ENCODE peak calls at places on chromosome 15, in six cellular contexts. One of them, this sample, is unnamed.

GRCh38 chr15:99143655-99144610 is 39.1 kb downstream of the SYNM start:
- DNase-seq in H1: no peak
- DNase-seq in neuronal stem cell: no peak
- DNase-seq in H9: peak; percentile 18
- DNase-seq in trophoblast cell: peak; percentile 28
- DNase-seq in mesenchymal stem cell: peak; percentile 81
- DNase-seq in this sample: peak; percentile 31

GRCh38 chr15:32028921-32029320 is 1.4 kb upstream of the CHRNA7 start:
- DNase-seq in mesenchymal stem cell: no peak
- DNase-seq in H1: peak; percentile 64
- DNase-seq in H9: peak; percentile 73
- DNase-seq in neuronal stem cell: peak; percentile 49
- DNase-seq in trophoblast cell: no peak
- DNase-seq in this sample: no peak

GRCh38 chr15:44584162-44584749 is 47.3 kb downstream of the EIF3J start:
- DNase-seq in H9: peak; percentile 72
- DNase-seq in neuronal stem cell: no peak
- DNase-seq in H1: peak; percentile 70
- DNase-seq in trophoblast cell: peak; percentile 18
- DNase-seq in mesenchymal stem cell: peak; percentile 23
- DNase-seq in this sample: no peak

GRCh38 chr15:66789029-66790025 is 87.3 kb downstream of the SMAD6 start:
- DNase-seq in mesenchymal stem cell: peak; percentile 83
- DNase-seq in trophoblast cell: peak; percentile 49
- DNase-seq in neuronal stem cell: no peak
- DNase-seq in H9: peak; percentile 76
- DNase-seq in H1: no peak
- DNase-seq in this sample: peak; percentile 81

GRCh38 chr15:88981244-88982215 is 68.4 kb upstream of the MFGE8 start:
- DNase-seq in mesenchymal stem cell: no peak
- DNase-seq in H1: no peak
- DNase-seq in H9: no peak
- DNase-seq in neuronal stem cell: no peak
- DNase-seq in trophoblast cell: peak; percentile 43
- DNase-seq in this sample: no peak

GRCh38 chr15:68414591-68414990 is 17.4 kb downstream of the ITGA11 start:
- DNase-seq in mesenchymal stem cell: no peak
- DNase-seq in H1: peak; percentile 42
- DNase-seq in neuronal stem cell: no peak
- DNase-seq in trophoblast cell: no peak
- DNase-seq in H9: peak; percentile 6
- DNase-seq in this sample: no peak

GRCh38 chr15:60962087-60962486 is 267.0 kb downstream of the RORA start:
- DNase-seq in trophoblast cell: no peak
- DNase-seq in H1: no peak
- DNase-seq in H9: no peak
- DNase-seq in neuronal stem cell: no peak
- DNase-seq in mesenchymal stem cell: no peak
- DNase-seq in this sample: no peak

GRCh38 chr15:43270676-43271306 is 4.1 kb upstream of the TGM5 start:
- DNase-seq in neuronal stem cell: no peak
- DNase-seq in trophoblast cell: no peak
- DNase-seq in H9: no peak
- DNase-seq in H1: no peak
- DNase-seq in mesenchymal stem cell: no peak
- DNase-seq in this sample: no peak

GRCh38 chr15:73686781-73687256 is 2.6 kb downstream of the CD276 start:
- DNase-seq in H1: no peak
- DNase-seq in trophoblast cell: peak; percentile 78
- DNase-seq in neuronal stem cell: no peak
- DNase-seq in mesenchymal stem cell: peak; percentile 97
- DNase-seq in H9: no peak
- DNase-seq in this sample: peak; percentile 97

DNA sequence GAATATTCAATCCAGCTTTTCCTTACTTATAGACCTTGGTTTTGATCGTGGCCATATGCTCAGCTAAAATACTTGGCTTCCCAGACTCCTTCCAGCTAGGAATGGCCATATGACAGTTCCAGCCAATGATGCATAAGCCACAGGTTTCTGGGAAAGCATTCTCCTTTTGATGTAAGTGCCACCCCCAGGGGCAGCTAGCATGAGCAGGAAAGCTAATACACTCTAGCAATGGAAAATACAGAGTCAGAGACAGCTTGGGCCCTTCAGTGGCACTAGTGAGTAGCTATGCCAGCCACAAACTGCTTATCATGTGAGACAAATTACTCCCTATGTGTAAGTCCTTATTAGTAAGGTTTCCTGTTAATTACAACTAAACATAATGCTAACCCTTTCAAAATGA is 26.7 kb downstream of the TBC1D2B start:
- DNase-seq in neuronal stem cell: no peak
- DNase-seq in H1: no peak
- DNase-seq in trophoblast cell: no peak
- DNase-seq in H9: no peak
- DNase-seq in mesenchymal stem cell: peak; percentile 34
- DNase-seq in this sample: no peak
- H3K18ac ChIP-seq in neuronal stem cell: no peak overlapping the region
- H3K18ac ChIP-seq in H1: no peak overlapping the region
- H3K18ac ChIP-seq in trophoblast cell: no peak overlapping the region
- H3K18ac ChIP-seq in H9: no peak overlapping the region
- H3K18ac ChIP-seq in mesenchymal stem cell: no peak overlapping the region
- H3K18ac ChIP-seq in this sample: peak overlapping the region; percentile 65

DNA sequence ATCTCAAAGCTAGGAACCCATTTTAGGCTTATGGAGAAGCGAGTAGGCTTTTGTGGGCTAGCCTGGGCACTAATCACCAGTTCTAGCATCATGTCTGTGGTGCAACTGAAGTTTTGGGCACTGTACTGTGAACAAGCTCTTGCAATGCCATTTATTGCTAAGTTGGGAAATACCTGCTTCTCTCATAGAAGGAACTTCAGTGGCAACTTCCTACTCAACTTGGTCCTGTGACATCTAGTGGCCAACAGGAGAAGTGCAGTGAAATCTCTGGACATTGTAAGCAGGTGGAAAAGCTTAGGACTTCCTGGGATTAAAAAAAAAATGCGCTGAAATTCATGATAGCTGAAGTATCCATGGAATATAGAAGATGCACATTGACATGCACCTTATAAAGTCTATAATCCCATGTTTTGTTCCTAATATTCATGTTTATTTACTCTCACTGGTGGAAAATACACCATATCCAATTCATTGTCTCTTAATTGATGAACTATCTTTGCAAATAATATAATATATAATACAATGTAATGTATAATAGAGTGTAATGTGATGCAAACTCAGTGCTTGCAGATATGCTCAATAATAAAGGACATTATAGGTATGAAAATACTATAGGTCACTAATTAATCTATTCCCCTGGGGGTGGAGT is 6.5 kb upstream of the ALDH1A3 start:
- DNase-seq in trophoblast cell: peak; percentile 97
- DNase-seq in H1: peak; percentile 74
- DNase-seq in neuronal stem cell: peak; percentile 76
- DNase-seq in H9: peak; percentile 60
- DNase-seq in mesenchymal stem cell: peak; percentile 86
- DNase-seq in this sample: peak; percentile 87
- H2AFZ ChIP-seq in trophoblast cell: no peak overlapping the region
- H2AFZ ChIP-seq in H1: peak overlapping the region; percentile 65
- H2AFZ ChIP-seq in neuronal stem cell: no peak overlapping the region
- H2AFZ ChIP-seq in H9: no peak overlapping the region
- H2AFZ ChIP-seq in mesenchymal stem cell: no peak overlapping the region
- H2AFZ ChIP-seq in this sample: no peak overlapping the region

GRCh38 chr15:78398076-78398825 is 39.8 kb upstream of the IREB2 start:
- DNase-seq in H9: no peak
- DNase-seq in neuronal stem cell: no peak
- DNase-seq in H1: no peak
- DNase-seq in trophoblast cell: no peak
- DNase-seq in mesenchymal stem cell: no peak
- DNase-seq in this sample: no peak
- H3K18ac ChIP-seq in H9: no peak overlapping the region
- H3K18ac ChIP-seq in neuronal stem cell: no peak overlapping the region
- H3K18ac ChIP-seq in H1: no peak overlapping the region
- H3K18ac ChIP-seq in trophoblast cell: no peak overlapping the region
- H3K18ac ChIP-seq in mesenchymal stem cell: no peak overlapping the region
- H3K18ac ChIP-seq in this sample: no peak overlapping the region

GRCh38 chr15:77023576-77024272 is 28.8 kb downstream of the PSTPIP1 start:
- DNase-seq in mesenchymal stem cell: no peak
- DNase-seq in H9: peak; percentile 28
- DNase-seq in trophoblast cell: no peak
- DNase-seq in neuronal stem cell: no peak
- DNase-seq in H1: no peak
- DNase-seq in this sample: no peak

GRCh38 chr15:77020348-77021087 is 25.6 kb downstream of the PSTPIP1 start:
- DNase-seq in trophoblast cell: no peak
- DNase-seq in H1: no peak
- DNase-seq in neuronal stem cell: no peak
- DNase-seq in H9: no peak
- DNase-seq in mesenchymal stem cell: no peak
- DNase-seq in this sample: no peak

GRCh38 chr15:77021088-77021481 is 26.2 kb downstream of the PSTPIP1 start:
- DNase-seq in H9: no peak
- DNase-seq in neuronal stem cell: no peak
- DNase-seq in H1: no peak
- DNase-seq in trophoblast cell: no peak
- DNase-seq in mesenchymal stem cell: no peak
- DNase-seq in this sample: no peak

GRCh38 chr15:77022646-77023575 is 28.0 kb downstream of the PSTPIP1 start:
- DNase-seq in H1: no peak
- DNase-seq in trophoblast cell: no peak
- DNase-seq in mesenchymal stem cell: no peak
- DNase-seq in H9: peak; percentile 18
- DNase-seq in neuronal stem cell: no peak
- DNase-seq in this sample: no peak

GRCh38 chr15:77021803-77022381 is 27.0 kb downstream of the PSTPIP1 start:
- DNase-seq in trophoblast cell: peak; percentile 31
- DNase-seq in H9: no peak
- DNase-seq in H1: no peak
- DNase-seq in mesenchymal stem cell: peak; percentile 29
- DNase-seq in neuronal stem cell: no peak
- DNase-seq in this sample: peak; percentile 68
- H2AFZ ChIP-seq in trophoblast cell: no peak overlapping the region
- H2AFZ ChIP-seq in H9: no peak overlapping the region
- H2AFZ ChIP-seq in H1: no peak overlapping the region
- H2AFZ ChIP-seq in mesenchymal stem cell: no peak overlapping the region
- H2AFZ ChIP-seq in neuronal stem cell: no peak overlapping the region
- H2AFZ ChIP-seq in this sample: peak overlapping the region; percentile 89

GRCh38 chr15:64808785-64809453 is 16.5 kb downstream of the PIF1 start:
- DNase-seq in H9: peak; percentile 90
- DNase-seq in H1: peak; percentile 82
- DNase-seq in trophoblast cell: no peak
- DNase-seq in mesenchymal stem cell: no peak
- DNase-seq in neuronal stem cell: no peak
- DNase-seq in this sample: no peak
- H3K18ac ChIP-seq in H9: peak overlapping the region; percentile 93
- H3K18ac ChIP-seq in H1: peak overlapping the region; percentile 97
- H3K18ac ChIP-seq in trophoblast cell: no peak overlapping the region
- H3K18ac ChIP-seq in mesenchymal stem cell: no peak overlapping the region
- H3K18ac ChIP-seq in neuronal stem cell: peak overlapping the region; percentile 13
- H3K18ac ChIP-seq in this sample: no peak overlapping the region

GRCh38 chr15:58477228-58477627 is 45.4 kb downstream of the LIPC start:
- DNase-seq in mesenchymal stem cell: no peak
- DNase-seq in H1: no peak
- DNase-seq in H9: no peak
- DNase-seq in trophoblast cell: no peak
- DNase-seq in neuronal stem cell: no peak
- DNase-seq in this sample: no peak
- H2AFZ ChIP-seq in mesenchymal stem cell: no peak overlapping the region
- H2AFZ ChIP-seq in H1: no peak overlapping the region
- H2AFZ ChIP-seq in H9: no peak overlapping the region
- H2AFZ ChIP-seq in trophoblast cell: no peak overlapping the region
- H2AFZ ChIP-seq in neuronal stem cell: peak overlapping the region; percentile 81
- H2AFZ ChIP-seq in this sample: peak overlapping the region; percentile 81

DNA sequence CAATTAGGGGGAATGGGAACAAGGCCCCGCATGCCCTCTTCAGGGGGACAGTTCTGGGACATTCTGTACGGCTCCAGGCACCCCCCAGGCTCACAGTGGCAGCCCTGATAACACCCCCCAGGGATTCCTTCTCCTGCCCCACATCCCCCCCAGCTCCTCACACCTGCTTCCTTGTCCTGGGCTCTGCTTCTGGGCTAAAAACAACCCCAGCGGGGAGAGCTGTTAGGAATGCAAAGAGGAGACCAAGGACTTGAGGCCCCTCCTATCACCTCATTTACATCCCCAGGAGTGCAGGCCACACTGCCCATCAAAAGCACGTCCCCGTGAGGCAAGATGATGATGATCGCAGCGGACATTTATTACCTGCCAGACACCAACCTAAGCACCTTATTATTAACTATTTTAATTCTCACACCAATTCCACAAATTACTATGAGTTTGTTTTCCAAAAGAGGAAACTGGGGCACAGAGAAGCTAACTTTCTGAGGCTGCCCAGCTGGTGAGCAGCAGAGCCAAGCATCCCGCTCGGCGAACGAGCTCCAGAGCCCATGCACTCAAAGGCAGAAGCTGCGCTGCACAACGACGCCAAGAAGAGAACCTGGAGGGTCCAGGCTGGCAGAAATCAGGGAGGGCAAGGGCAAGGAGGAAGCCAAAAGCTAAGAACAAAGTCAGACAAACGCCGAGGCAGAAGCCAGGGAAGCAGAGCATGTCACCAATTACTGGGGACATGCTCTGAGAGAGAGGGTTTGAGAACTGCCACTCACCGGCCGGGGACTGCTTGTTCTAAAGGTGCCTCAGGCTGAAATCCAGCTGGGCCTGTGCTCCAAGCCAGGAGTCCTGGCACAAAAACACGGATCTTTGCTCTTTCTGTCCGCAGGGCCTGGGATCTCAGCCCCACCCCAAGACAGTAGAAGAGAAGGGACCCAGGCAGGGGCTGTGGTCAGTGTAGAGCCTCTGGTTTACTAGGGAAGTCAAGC is 76.2 kb upstream of the NSMCE3 start:
- DNase-seq in trophoblast cell: no peak
- DNase-seq in neuronal stem cell: peak; percentile 24
- DNase-seq in mesenchymal stem cell: no peak
- DNase-seq in H1: peak; percentile 61
- DNase-seq in H9: peak; percentile 74
- DNase-seq in this sample: no peak
- H3K18ac ChIP-seq in trophoblast cell: no peak overlapping the region
- H3K18ac ChIP-seq in neuronal stem cell: peak overlapping the region; percentile 58
- H3K18ac ChIP-seq in mesenchymal stem cell: no peak overlapping the region
- H3K18ac ChIP-seq in H1: peak overlapping the region; percentile 84
- H3K18ac ChIP-seq in H9: peak overlapping the region; percentile 35
- H3K18ac ChIP-seq in this sample: no peak overlapping the region

GRCh38 chr15:96354731-96355560 is 24.4 kb downstream of the NR2F2 start:
- DNase-seq in H1: no peak
- DNase-seq in trophoblast cell: peak; percentile 82
- DNase-seq in H9: no peak
- DNase-seq in neuronal stem cell: no peak
- DNase-seq in mesenchymal stem cell: peak; percentile 92
- DNase-seq in this sample: peak; percentile 90
- H2AFZ ChIP-seq in H1: no peak overlapping the region
- H2AFZ ChIP-seq in trophoblast cell: no peak overlapping the region
- H2AFZ ChIP-seq in H9: no peak overlapping the region
- H2AFZ ChIP-seq in neuronal stem cell: no peak overlapping the region
- H2AFZ ChIP-seq in mesenchymal stem cell: peak overlapping the region; percentile 36
- H2AFZ ChIP-seq in this sample: peak overlapping the region; percentile 91

This sample was measured in IMR-90.